ENCODE peak calls at places on chromosomes 6 and 20, in ten cellular contexts. One of them, this sample, is unnamed.
A peak's percentile ranks its signal among the peaks of the same experiment; 100 is the strongest.

GRCh38 chr20:51633430-51633829 is 90.9 kb upstream of the NFATC2 start:
- DNase-seq in fibroblast of mammary gland: no peak
- DNase-seq in NCI-H345: no peak
- DNase-seq in effector CD4-positive, alpha-beta T cell: no peak
- DNase-seq in heart left ventricle: no peak
- DNase-seq in kidney: no peak
- DNase-seq in mucosa of gallbladder: no peak
- DNase-seq in hypothalamus: no peak
- DNase-seq in stomach: no peak
- DNase-seq in ELF-1: no peak
- DNase-seq in this sample: no peak

GRCh38 chr6:8085053-8085511 is 17.3 kb downstream of the EEF1E1 start:
- DNase-seq in fibroblast of mammary gland: peak; percentile 96
- DNase-seq in NCI-H345: no peak
- DNase-seq in effector CD4-positive, alpha-beta T cell: no peak
- DNase-seq in heart left ventricle: no peak
- DNase-seq in kidney: peak; percentile 84
- DNase-seq in mucosa of gallbladder: peak; percentile 53
- DNase-seq in hypothalamus: no peak
- DNase-seq in stomach: peak; percentile 37
- DNase-seq in ELF-1: no peak
- DNase-seq in this sample: no peak

GRCh38 chr6:168756009-168756634 is 315.1 kb downstream of the SMOC2 start:
- DNase-seq in fibroblast of mammary gland: peak; percentile 59
- DNase-seq in NCI-H345: no peak
- DNase-seq in effector CD4-positive, alpha-beta T cell: no peak
- DNase-seq in heart left ventricle: no peak
- DNase-seq in kidney: no peak
- DNase-seq in mucosa of gallbladder: no peak
- DNase-seq in hypothalamus: no peak
- DNase-seq in stomach: no peak
- DNase-seq in ELF-1: peak; percentile 84
- DNase-seq in this sample: no peak

GRCh38 chr6:5012531-5012930 is 8.7 kb upstream of the RPP40 start:
- DNase-seq in fibroblast of mammary gland: peak; percentile 65
- DNase-seq in NCI-H345: no peak
- DNase-seq in effector CD4-positive, alpha-beta T cell: no peak
- DNase-seq in heart left ventricle: no peak
- DNase-seq in kidney: no peak
- DNase-seq in mucosa of gallbladder: no peak
- DNase-seq in hypothalamus: no peak
- DNase-seq in stomach: no peak
- DNase-seq in ELF-1: no peak
- DNase-seq in this sample: no peak

GRCh38 chr6:127100510-127101140 is 17.8 kb upstream of the RSPO3 start:
- DNase-seq in fibroblast of mammary gland: peak; percentile 56
- DNase-seq in NCI-H345: no peak
- DNase-seq in effector CD4-positive, alpha-beta T cell: no peak
- DNase-seq in heart left ventricle: no peak
- DNase-seq in kidney: no peak
- DNase-seq in mucosa of gallbladder: no peak
- DNase-seq in hypothalamus: peak; percentile 6
- DNase-seq in stomach: no peak
- DNase-seq in ELF-1: no peak
- DNase-seq in this sample: no peak

GRCh38 chr6:152948150-152948768 is 34.6 kb downstream of the FBXO5 start:
- DNase-seq in fibroblast of mammary gland: peak; percentile 64
- DNase-seq in NCI-H345: peak; percentile 54
- DNase-seq in effector CD4-positive, alpha-beta T cell: no peak
- DNase-seq in heart left ventricle: no peak
- DNase-seq in kidney: no peak
- DNase-seq in mucosa of gallbladder: no peak
- DNase-seq in hypothalamus: peak; percentile 58
- DNase-seq in stomach: no peak
- DNase-seq in ELF-1: no peak
- DNase-seq in this sample: no peak

GRCh38 chr6:46491789-46492547 is 719 bp upstream of the RCAN2 start:
- DNase-seq in fibroblast of mammary gland: peak; percentile 17
- DNase-seq in NCI-H345: peak; percentile 64
- DNase-seq in effector CD4-positive, alpha-beta T cell: no peak
- DNase-seq in heart left ventricle: peak; percentile 77
- DNase-seq in kidney: peak; percentile 76
- DNase-seq in mucosa of gallbladder: peak; percentile 40
- DNase-seq in hypothalamus: peak; percentile 87
- DNase-seq in stomach: peak; percentile 50
- DNase-seq in ELF-1: peak; percentile 53
- DNase-seq in this sample: peak; percentile 81

GRCh38 chr6:5302220-5302946 is 41.1 kb downstream of the FARS2 start:
- DNase-seq in fibroblast of mammary gland: no peak
- DNase-seq in NCI-H345: no peak
- DNase-seq in effector CD4-positive, alpha-beta T cell: no peak
- DNase-seq in heart left ventricle: no peak
- DNase-seq in kidney: no peak
- DNase-seq in mucosa of gallbladder: no peak
- DNase-seq in hypothalamus: no peak
- DNase-seq in stomach: no peak
- DNase-seq in ELF-1: no peak
- DNase-seq in this sample: no peak

GRCh38 chr6:69265706-69266105 is 531.1 kb downstream of the LMBRD1 start:
- DNase-seq in fibroblast of mammary gland: no peak
- DNase-seq in NCI-H345: no peak
- DNase-seq in effector CD4-positive, alpha-beta T cell: no peak
- DNase-seq in heart left ventricle: no peak
- DNase-seq in kidney: no peak
- DNase-seq in mucosa of gallbladder: no peak
- DNase-seq in hypothalamus: no peak
- DNase-seq in stomach: no peak
- DNase-seq in ELF-1: no peak
- DNase-seq in this sample: no peak

GRCh38 chr6:38306915-38307314 is 332.8 kb downstream of the BTBD9 start:
- DNase-seq in fibroblast of mammary gland: no peak
- DNase-seq in NCI-H345: no peak
- DNase-seq in effector CD4-positive, alpha-beta T cell: no peak
- DNase-seq in heart left ventricle: no peak
- DNase-seq in kidney: no peak
- DNase-seq in mucosa of gallbladder: no peak
- DNase-seq in hypothalamus: no peak
- DNase-seq in stomach: no peak
- DNase-seq in ELF-1: peak; percentile 23
- DNase-seq in this sample: no peak

GRCh38 chr6:78593898-78594666 is 273.3 kb upstream of the IRAK1BP1 start:
- DNase-seq in fibroblast of mammary gland: peak; percentile 26
- DNase-seq in NCI-H345: no peak
- DNase-seq in effector CD4-positive, alpha-beta T cell: no peak
- DNase-seq in heart left ventricle: no peak
- DNase-seq in kidney: no peak
- DNase-seq in mucosa of gallbladder: no peak
- DNase-seq in hypothalamus: no peak
- DNase-seq in stomach: no peak
- DNase-seq in ELF-1: no peak
- DNase-seq in this sample: no peak

GRCh38 chr20:17142666-17143065 is 84.2 kb upstream of the PCSK2 start:
- DNase-seq in fibroblast of mammary gland: no peak
- DNase-seq in NCI-H345: no peak
- DNase-seq in effector CD4-positive, alpha-beta T cell: no peak
- DNase-seq in heart left ventricle: no peak
- DNase-seq in kidney: no peak
- DNase-seq in mucosa of gallbladder: no peak
- DNase-seq in hypothalamus: no peak
- DNase-seq in stomach: no peak
- DNase-seq in ELF-1: no peak
- DNase-seq in this sample: no peak

GRCh38 chr20:17782768-17783167 is 83.0 kb downstream of the BANF2 start:
- DNase-seq in fibroblast of mammary gland: no peak
- DNase-seq in NCI-H345: no peak
- DNase-seq in effector CD4-positive, alpha-beta T cell: no peak
- DNase-seq in heart left ventricle: no peak
- DNase-seq in kidney: no peak
- DNase-seq in mucosa of gallbladder: no peak
- DNase-seq in hypothalamus: no peak
- DNase-seq in stomach: no peak
- DNase-seq in ELF-1: no peak
- DNase-seq in this sample: no peak

GRCh38 chr20:11919571-11919970 is 1.9 kb downstream of the BTBD3 start:
- DNase-seq in fibroblast of mammary gland: no peak
- DNase-seq in NCI-H345: peak; percentile 40
- DNase-seq in effector CD4-positive, alpha-beta T cell: no peak
- DNase-seq in heart left ventricle: no peak
- DNase-seq in kidney: no peak
- DNase-seq in mucosa of gallbladder: no peak
- DNase-seq in hypothalamus: peak; percentile 60
- DNase-seq in stomach: no peak
- DNase-seq in ELF-1: no peak
- DNase-seq in this sample: no peak

GRCh38 chr20:17995967-17996819 is 27.4 kb downstream of the MGME1 start:
- DNase-seq in fibroblast of mammary gland: peak; percentile 86
- DNase-seq in NCI-H345: peak; percentile 36
- DNase-seq in effector CD4-positive, alpha-beta T cell: peak; percentile 17
- DNase-seq in heart left ventricle: no peak
- DNase-seq in kidney: no peak
- DNase-seq in mucosa of gallbladder: peak; percentile 44
- DNase-seq in hypothalamus: peak; percentile 52
- DNase-seq in stomach: no peak
- DNase-seq in ELF-1: peak; percentile 43
- DNase-seq in this sample: no peak

GRCh38 chr20:63441777-63442493 is 30.5 kb downstream of the KCNQ2 start:
- DNase-seq in fibroblast of mammary gland: peak; percentile 21
- DNase-seq in NCI-H345: peak; percentile 30
- DNase-seq in effector CD4-positive, alpha-beta T cell: peak; percentile 33
- DNase-seq in heart left ventricle: no peak
- DNase-seq in kidney: no peak
- DNase-seq in mucosa of gallbladder: peak; percentile 47
- DNase-seq in hypothalamus: peak; percentile 39
- DNase-seq in stomach: peak; percentile 73
- DNase-seq in ELF-1: peak; percentile 64
- DNase-seq in this sample: peak; percentile 81

GRCh38 chr6:104956663-104957294 is at the start of gene LIN28B:
- DNase-seq in fibroblast of mammary gland: no peak
- DNase-seq in NCI-H345: no peak
- DNase-seq in effector CD4-positive, alpha-beta T cell: no peak
- DNase-seq in heart left ventricle: no peak
- DNase-seq in kidney: no peak
- DNase-seq in mucosa of gallbladder: no peak
- DNase-seq in hypothalamus: no peak
- DNase-seq in stomach: no peak
- DNase-seq in ELF-1: peak; percentile 66
- DNase-seq in this sample: no peak

GRCh38 chr6:35282472-35282871 is 15.1 kb upstream of the DEF6 start:
- DNase-seq in fibroblast of mammary gland: no peak
- DNase-seq in NCI-H345: no peak
- DNase-seq in effector CD4-positive, alpha-beta T cell: no peak
- DNase-seq in heart left ventricle: no peak
- DNase-seq in kidney: no peak
- DNase-seq in mucosa of gallbladder: no peak
- DNase-seq in hypothalamus: no peak
- DNase-seq in stomach: no peak
- DNase-seq in ELF-1: no peak
- DNase-seq in this sample: no peak

GRCh38 chr20:31606928-31607639 is 2.0 kb downstream of the ID1 start:
- DNase-seq in fibroblast of mammary gland: peak; percentile 79
- DNase-seq in NCI-H345: peak; percentile 66
- DNase-seq in effector CD4-positive, alpha-beta T cell: no peak
- DNase-seq in heart left ventricle: peak; percentile 67
- DNase-seq in kidney: peak; percentile 83
- DNase-seq in mucosa of gallbladder: no peak
- DNase-seq in hypothalamus: no peak
- DNase-seq in stomach: peak; percentile 55
- DNase-seq in ELF-1: peak; percentile 88
- DNase-seq in this sample: no peak

GRCh38 chr6:10720229-10720959 is 2.5 kb upstream of the TMEM14C start:
- DNase-seq in fibroblast of mammary gland: peak; percentile 20
- DNase-seq in NCI-H345: no peak
- DNase-seq in effector CD4-positive, alpha-beta T cell: peak; percentile 34
- DNase-seq in heart left ventricle: peak; percentile 86
- DNase-seq in kidney: peak; percentile 89
- DNase-seq in mucosa of gallbladder: peak; percentile 37
- DNase-seq in hypothalamus: peak; percentile 32
- DNase-seq in stomach: peak; percentile 36
- DNase-seq in ELF-1: no peak
- DNase-seq in this sample: peak; percentile 78

GRCh38 chr20:2745936-2746635 is 53.5 kb downstream of the EBF4 start:
- DNase-seq in fibroblast of mammary gland: no peak
- DNase-seq in NCI-H345: no peak
- DNase-seq in effector CD4-positive, alpha-beta T cell: no peak
- DNase-seq in heart left ventricle: no peak
- DNase-seq in kidney: no peak
- DNase-seq in mucosa of gallbladder: no peak
- DNase-seq in hypothalamus: no peak
- DNase-seq in stomach: no peak
- DNase-seq in ELF-1: no peak
- DNase-seq in this sample: no peak

GRCh38 chr6:134238006-134238405 is 79.9 kb downstream of the SGK1 start:
- DNase-seq in fibroblast of mammary gland: no peak
- DNase-seq in NCI-H345: no peak
- DNase-seq in effector CD4-positive, alpha-beta T cell: no peak
- DNase-seq in heart left ventricle: no peak
- DNase-seq in kidney: no peak
- DNase-seq in mucosa of gallbladder: no peak
- DNase-seq in hypothalamus: no peak
- DNase-seq in stomach: no peak
- DNase-seq in ELF-1: no peak
- DNase-seq in this sample: no peak

GRCh38 chr6:170114956-170115855 is 175.7 kb downstream of the DLL1 start:
- DNase-seq in fibroblast of mammary gland: no peak
- DNase-seq in NCI-H345: peak; percentile 15
- DNase-seq in effector CD4-positive, alpha-beta T cell: no peak
- DNase-seq in heart left ventricle: peak; percentile 33
- DNase-seq in kidney: peak; percentile 69
- DNase-seq in mucosa of gallbladder: no peak
- DNase-seq in hypothalamus: no peak
- DNase-seq in stomach: peak; percentile 32
- DNase-seq in ELF-1: peak; percentile 75
- DNase-seq in this sample: peak; percentile 10

GRCh38 chr20:44284032-44284431 is 27.0 kb downstream of the FITM2 start:
- DNase-seq in fibroblast of mammary gland: peak; percentile 12
- DNase-seq in NCI-H345: no peak
- DNase-seq in effector CD4-positive, alpha-beta T cell: no peak
- DNase-seq in heart left ventricle: no peak
- DNase-seq in kidney: no peak
- DNase-seq in mucosa of gallbladder: no peak
- DNase-seq in hypothalamus: no peak
- DNase-seq in stomach: no peak
- DNase-seq in ELF-1: no peak
- DNase-seq in this sample: no peak

GRCh38 chr6:26207248-26207801 is 120.1 kb downstream of the HFE start:
- DNase-seq in fibroblast of mammary gland: no peak
- DNase-seq in NCI-H345: no peak
- DNase-seq in effector CD4-positive, alpha-beta T cell: no peak
- DNase-seq in heart left ventricle: no peak
- DNase-seq in kidney: no peak
- DNase-seq in mucosa of gallbladder: no peak
- DNase-seq in hypothalamus: no peak
- DNase-seq in stomach: no peak
- DNase-seq in ELF-1: no peak
- DNase-seq in this sample: no peak

GRCh38 chr20:58111340-58112016 is 117.0 kb downstream of the ANKRD60 start:
- DNase-seq in fibroblast of mammary gland: no peak
- DNase-seq in NCI-H345: no peak
- DNase-seq in effector CD4-positive, alpha-beta T cell: no peak
- DNase-seq in heart left ventricle: no peak
- DNase-seq in kidney: no peak
- DNase-seq in mucosa of gallbladder: no peak
- DNase-seq in hypothalamus: no peak
- DNase-seq in stomach: no peak
- DNase-seq in ELF-1: no peak
- DNase-seq in this sample: no peak

GRCh38 chr20:63533388-63533787 is 3.8 kb downstream of the PTK6 start:
- DNase-seq in fibroblast of mammary gland: no peak
- DNase-seq in NCI-H345: no peak
- DNase-seq in effector CD4-positive, alpha-beta T cell: no peak
- DNase-seq in heart left ventricle: peak; percentile 51
- DNase-seq in kidney: no peak
- DNase-seq in mucosa of gallbladder: no peak
- DNase-seq in hypothalamus: no peak
- DNase-seq in stomach: no peak
- DNase-seq in ELF-1: no peak
- DNase-seq in this sample: peak; percentile 13

GRCh38 chr20:38213607-38213940 is 47.0 kb downstream of the KIAA1755 start:
- DNase-seq in fibroblast of mammary gland: no peak
- DNase-seq in NCI-H345: no peak
- DNase-seq in effector CD4-positive, alpha-beta T cell: no peak
- DNase-seq in heart left ventricle: no peak
- DNase-seq in kidney: no peak
- DNase-seq in mucosa of gallbladder: no peak
- DNase-seq in hypothalamus: no peak
- DNase-seq in stomach: no peak
- DNase-seq in ELF-1: no peak
- DNase-seq in this sample: no peak

This sample was measured in left ventricle myocardium superior.